ENCODE peak calls at places on chromosomes 1 and 21, in ten cellular contexts. H is A549, S is heart left ventricle, E is transverse colon, K is breast epithelium, M is spleen, Q is body of pancreas, G is endothelial cell of umbilical vein, X is tibial nerve, D is stomach. F is an unnamed sample.

GRCh38 chr1:978069-978834 is 3.6 kb downstream of the PERM1 start:
- DNase-seq in E (no peak), D (no peak), K (no peak), G (no peak), M (peak), X (no peak), S (peak), H (no peak), Q (no peak), F (no peak)

GRCh38 chr1:156371553-156372264 is 2.7 kb downstream of the RHBG start:
- DNase-seq in H (no peak), E (no peak), X (peak), D (no peak), Q (peak), G (no peak), S (peak), K (no peak), M (no peak), F (peak)

GRCh38 chr1:79239840-79240239 is 233.3 kb upstream of the ADGRL4 start:
- DNase-seq in M (no peak), E (no peak), G (no peak), S (no peak), X (no peak), D (no peak), K (no peak), Q (no peak), H (no peak), F (no peak)

GRCh38 chr1:19533626-19534025 is 48.3 kb upstream of the CAPZB start:
- DNase-seq in E (peak), K (no peak), G (no peak), Q (no peak), X (no peak), H (no peak), M (peak), D (no peak), S (peak), F (no peak)

GRCh38 chr1:175373786-175374623 is 181.4 kb upstream of the KIAA0040 start:
- DNase-seq in M (no peak), X (no peak), D (no peak), E (no peak), S (no peak), K (no peak), H (peak), G (peak), Q (peak), F (no peak)

GRCh38 chr1:170375082-170375733 is 156.8 kb upstream of the GORAB start:
- DNase-seq in D (no peak), K (no peak), X (no peak), M (no peak), Q (no peak), E (no peak), S (no peak), H (no peak), G (no peak), F (no peak)

GRCh38 chr21:26964379-26964778 is 2.5 kb downstream of the ADAMTS5 start:
- DNase-seq in M (no peak), G (no peak), S (peak), H (no peak), X (peak), K (peak), Q (no peak), D (peak), E (peak), F (no peak)

GRCh38 chr1:219689774-219690173 is 76.9 kb upstream of the ZC3H11B start:
- DNase-seq in M (no peak), H (no peak), E (no peak), G (no peak), S (no peak), Q (no peak), D (no peak), X (no peak), K (no peak), F (no peak)

GRCh38 chr21:27570306-27570868 is 603.5 kb upstream of the ADAMTS5 start:
- DNase-seq in K (no peak), M (no peak), G (peak), X (peak), E (peak), Q (peak), S (peak), H (no peak), D (peak), F (peak)

GRCh38 chr1:20093940-20094391 is 24.0 kb downstream of the PLA2G5 start:
- DNase-seq in S (peak), Q (no peak), D (no peak), K (no peak), X (peak), M (no peak), E (no peak), G (no peak), H (no peak), F (no peak)

GRCh38 chr1:197391303-197392226 is 123.5 kb downstream of the CRB1 start:
- DNase-seq in M (no peak), D (no peak), Q (no peak), S (no peak), G (no peak), X (no peak), K (no peak), E (no peak), H (peak), F (no peak)

GRCh38 chr1:38603907-38604306 is 255.7 kb downstream of the RRAGC start:
- DNase-seq in H (no peak), D (no peak), X (no peak), S (no peak), G (no peak), E (no peak), Q (no peak), K (no peak), M (no peak), F (no peak)

GRCh38 chr1:112817555-112818373 is 102.6 kb upstream of the PPM1J start:
- DNase-seq in D (no peak), S (no peak), M (no peak), K (no peak), Q (no peak), X (no peak), H (no peak), E (no peak), G (no peak), F (no peak)

GRCh38 chr1:14486401-14487110 is 111.9 kb upstream of the KAZN start:
- DNase-seq in M (no peak), K (no peak), Q (peak), E (no peak), H (no peak), G (no peak), X (no peak), S (peak), D (no peak), F (peak)

GRCh38 chr1:221331263-221332183 is 410.4 kb downstream of the DUSP10 start:
- DNase-seq in G (no peak), H (no peak), X (no peak), D (no peak), M (no peak), E (no peak), K (no peak), Q (no peak), S (no peak), F (no peak)

GRCh38 chr21:39681257-39681656 is 63.7 kb upstream of the IGSF5 start:
- DNase-seq in S (no peak), H (no peak), M (no peak), X (no peak), G (no peak), Q (no peak), D (no peak), K (no peak), E (no peak), F (no peak)

GRCh38 chr1:9201421-9202239 is 32.9 kb upstream of the H6PD start:
- DNase-seq in M (no peak), K (no peak), D (no peak), E (peak), X (peak), Q (no peak), H (no peak), S (no peak), G (peak), F (no peak)

GRCh38 chr1:245131026-245131393 is 23.8 kb upstream of the KIF26B start:
- DNase-seq in X (no peak), K (no peak), Q (no peak), D (no peak), E (no peak), G (no peak), S (no peak), H (no peak), M (peak), F (no peak)

GRCh38 chr1:52502789-52503188 is 50.1 kb downstream of the TUT4 start:
- DNase-seq in X (no peak), K (no peak), M (no peak), E (no peak), S (no peak), G (no peak), Q (peak), H (no peak), D (no peak), F (no peak)

GRCh38 chr1:157776971-157777386 is at the start of gene FCRL2:
- DNase-seq in G (no peak), S (no peak), H (no peak), E (no peak), M (no peak), K (no peak), Q (no peak), D (no peak), X (no peak), F (no peak)

GRCh38 chr1:119286587-119287181 is 81.9 kb upstream of the HAO2 start:
- DNase-seq in Q (no peak), E (peak), K (no peak), M (no peak), H (peak), X (no peak), S (no peak), D (no peak), G (peak), F (peak)

GRCh38 chr1:165637427-165637826 is 6.4 kb downstream of the MGST3 start:
- DNase-seq in G (peak), K (no peak), M (no peak), S (no peak), X (no peak), E (peak), D (no peak), H (peak), Q (no peak), F (peak)

GRCh38 chr1:112444269-112444668 is 48.3 kb downstream of the CTTNBP2NL start:
- DNase-seq in D (no peak), M (no peak), H (no peak), S (no peak), K (no peak), X (no peak), G (peak), Q (no peak), E (no peak), F (no peak)

GRCh38 chr1:109658533-109659051 is 2.7 kb downstream of the GSTM4 start:
- DNase-seq in M (no peak), E (no peak), S (no peak), K (no peak), X (no peak), H (no peak), D (no peak), G (no peak), Q (no peak), F (no peak)

GRCh38 chr1:117436528-117436927 is 69.3 kb downstream of the MAN1A2 start:
- DNase-seq in M (no peak), S (no peak), Q (no peak), D (no peak), X (no peak), K (no peak), H (no peak), E (no peak), G (no peak), F (no peak)

GRCh38 chr1:237792149-237792548 is 98.6 kb downstream of the ZP4 start:
- DNase-seq in G (no peak), M (no peak), S (no peak), Q (no peak), D (no peak), E (no peak), X (no peak), H (no peak), K (no peak), F (no peak)

GRCh38 chr1:109933856-109934711 is 23.4 kb downstream of the CSF1 start:
- DNase-seq in M (no peak), S (no peak), X (no peak), G (peak), D (peak), E (no peak), Q (no peak), K (no peak), H (no peak), F (peak)

GRCh38 chr1:220879090-220879508 is at the start of gene HLX:
- DNase-seq in D (peak), X (peak), K (no peak), Q (peak), H (peak), G (peak), M (peak), E (peak), S (peak), F (peak)

GRCh38 chr1:202584707-202585590 is 125.3 kb downstream of the SYT2 start:
- DNase-seq in H (no peak), Q (no peak), K (no peak), G (no peak), M (no peak), D (no peak), E (no peak), X (no peak), S (no peak), F (no peak)

GRCh38 chr1:160315359-160315758 is 27.7 kb downstream of the COPA start:
- DNase-seq in S (no peak), K (no peak), M (no peak), D (no peak), X (no peak), H (no peak), G (no peak), Q (no peak), E (no peak), F (no peak)

DNA sequence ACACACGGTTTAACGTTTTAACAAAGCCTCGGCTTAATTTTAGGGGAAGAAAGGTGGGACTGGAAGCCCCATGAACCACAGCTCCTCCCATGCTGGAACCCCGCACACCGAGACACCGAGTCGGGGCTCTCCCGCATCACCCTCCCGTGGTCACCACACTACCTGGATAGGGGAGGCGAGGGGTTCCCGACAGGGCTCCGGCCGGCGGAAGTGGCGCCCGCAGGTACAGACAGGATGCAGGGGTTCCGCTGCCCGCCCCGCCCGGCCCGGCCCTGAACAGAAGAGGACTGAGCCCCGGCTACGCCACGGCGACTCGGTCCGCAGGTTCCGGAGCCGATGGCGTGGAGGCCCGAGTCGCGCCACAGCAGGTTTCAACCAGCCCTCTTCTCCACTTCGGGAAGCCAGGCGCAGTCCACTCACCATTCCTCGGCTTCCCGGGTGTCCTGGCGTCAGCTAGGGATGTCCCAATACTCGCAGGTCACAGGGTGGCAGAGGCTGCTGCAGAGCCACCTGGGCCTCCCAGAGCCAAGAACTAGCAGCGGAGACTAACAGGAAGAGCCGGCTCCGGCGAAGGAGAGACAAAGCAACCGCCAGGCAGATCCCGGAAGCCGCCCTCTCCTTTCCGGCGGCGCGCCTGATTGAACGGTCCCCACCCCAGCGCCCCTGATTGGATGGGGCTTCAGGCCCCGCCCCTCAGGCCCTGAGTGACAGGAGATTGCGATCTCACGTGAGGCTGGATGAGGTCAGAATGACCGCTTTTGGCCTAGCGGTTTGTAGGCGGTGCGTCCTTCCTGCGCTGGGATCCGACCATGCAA is at the start of gene ZNF669:
- DNase-seq in K (peak), G (peak), H (peak), M (peak), Q (peak), E (peak), X (peak), D (peak), S (peak), F (peak)
- TF ChIP-seq POLR2A in K (peak), G (peak), H (peak), M (no peak), Q (peak), E (peak), X (peak), D (no peak), S (peak), F (peak)

GRCh38 chr21:15735409-15735808 is 5.6 kb downstream of the USP25 start:
- DNase-seq in S (no peak), Q (no peak), X (no peak), E (no peak), D (no peak), H (no peak), K (no peak), M (no peak), G (peak), F (no peak)

GRCh38 chr21:15731243-15731613 is 1.4 kb downstream of the USP25 start:
- DNase-seq in E (no peak), X (no peak), Q (no peak), H (no peak), G (peak), D (no peak), S (no peak), K (no peak), M (no peak), F (no peak)

GRCh38 chr21:15730484-15731242 is 881 bp downstream of the USP25 start:
- DNase-seq in D (no peak), H (no peak), S (peak), M (no peak), E (no peak), X (no peak), K (no peak), Q (no peak), G (peak), F (no peak)

GRCh38 chr21:15732290-15732995 is 2.7 kb downstream of the USP25 start:
- DNase-seq in S (no peak), H (peak), G (peak), E (no peak), X (no peak), D (no peak), M (no peak), K (no peak), Q (no peak), F (no peak)

DNA sequence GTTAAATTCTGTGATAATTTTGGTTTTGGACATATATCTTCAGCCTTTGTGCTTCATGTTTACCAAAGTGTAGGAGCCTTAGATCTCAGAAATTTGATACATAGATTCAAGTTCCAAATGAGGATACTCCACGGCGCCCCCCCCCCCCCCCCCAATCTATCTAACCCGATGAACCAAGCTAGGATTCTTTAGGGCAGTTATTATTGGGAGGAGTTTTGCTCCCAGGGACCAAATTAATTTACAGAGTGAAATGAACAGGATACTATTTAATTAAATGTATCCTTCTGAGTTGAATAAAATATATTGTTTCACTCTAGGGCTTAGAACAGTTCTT is 3.2 kb downstream of the USP25 start:
- DNase-seq in X (no peak), K (no peak), G (no peak), M (no peak), S (no peak), E (no peak), Q (no peak), D (no peak), H (no peak), F (no peak)
- H3K4me3 ChIP-seq in X (no peak), K (no peak), G (no peak), M (peak), S (peak), E (no peak), Q (no peak), D (peak), H (peak), F (no peak)

DNA sequence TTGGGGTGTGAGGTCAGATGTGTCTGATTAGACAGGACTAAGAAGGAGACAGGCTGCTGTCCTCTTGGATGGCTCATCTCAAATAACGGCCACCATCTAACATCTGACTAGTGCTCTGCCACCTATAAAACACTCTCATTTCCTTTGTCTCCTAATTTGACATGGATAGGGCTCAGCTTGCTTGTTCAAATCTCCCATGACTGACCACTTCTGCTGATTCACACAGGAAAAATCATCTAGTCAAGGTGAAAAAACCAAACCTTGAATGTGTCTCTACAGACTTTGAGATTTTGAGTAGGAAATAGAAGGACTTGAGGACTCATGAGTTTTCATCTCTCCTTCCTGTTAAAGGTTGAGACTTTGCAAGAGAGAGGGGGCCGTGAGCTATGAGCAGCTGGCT is 150.6 kb downstream of the IER5 start:
- DNase-seq in X (no peak), S (no peak), H (no peak), K (no peak), G (no peak), E (no peak), D (no peak), M (no peak), Q (no peak), F (no peak)
- H3K27ac ChIP-seq in X (no peak), S (no peak), H (no peak), K (no peak), G (no peak), E (no peak), D (no peak), M (no peak), Q (no peak), F (no peak)

GRCh38 chr1:44721521-44722361 is 9.2 kb downstream of the RNU5D-1 start:
- DNase-seq in K (no peak), D (peak), X (no peak), E (peak), M (peak), G (no peak), S (no peak), Q (peak), H (peak), F (peak)
- TF ChIP-seq POLR2A in K (peak), D (peak), X (peak), E (peak), M (peak), G (peak), S (no peak), Q (peak), H (peak), F (peak)

GRCh38 chr1:198932351-198932991 is 293.6 kb downstream of the PTPRC start:
- DNase-seq in D (no peak), X (no peak), M (no peak), G (peak), Q (no peak), E (no peak), H (no peak), K (no peak), S (no peak), F (no peak)

GRCh38 chr1:198935371-198935921 is 296.6 kb downstream of the PTPRC start:
- DNase-seq in G (peak), D (peak), E (peak), M (peak), S (peak), K (peak), H (peak), Q (peak), X (peak), F (peak)

GRCh38 chr1:198933506-198933905 is 294.7 kb downstream of the PTPRC start:
- DNase-seq in K (no peak), D (no peak), H (no peak), X (no peak), E (no peak), Q (no peak), M (no peak), G (peak), S (no peak), F (no peak)

GRCh38 chr1:198934901-198935301 is 296.1 kb downstream of the PTPRC start:
- DNase-seq in Q (no peak), S (no peak), E (no peak), D (no peak), X (no peak), G (peak), M (no peak), H (peak), K (no peak), F (no peak)

DNA sequence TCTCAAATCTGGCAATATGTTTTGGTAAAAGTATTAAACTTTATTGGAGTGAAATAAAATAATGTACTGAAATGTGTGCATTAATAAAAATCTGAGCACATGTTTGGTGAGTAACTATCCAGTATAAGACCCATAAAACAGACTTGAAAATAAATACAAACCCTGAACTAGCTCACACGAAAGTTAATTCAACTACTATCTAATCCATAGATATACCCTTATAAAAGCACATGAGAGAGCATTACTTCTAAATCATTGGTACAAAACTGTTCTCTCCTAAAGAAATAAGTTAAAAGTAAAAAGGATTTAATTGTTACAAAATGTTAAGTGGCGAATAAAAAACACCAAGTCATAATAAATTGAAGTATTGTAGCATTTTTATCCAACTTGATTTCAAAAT is 295.6 kb downstream of the PTPRC start:
- DNase-seq in K (no peak), E (no peak), G (no peak), D (no peak), S (no peak), H (no peak), Q (no peak), M (no peak), X (no peak), F (no peak)
- H3K4me3 ChIP-seq in K (no peak), E (no peak), G (peak), D (no peak), S (peak), H (peak), Q (no peak), M (peak), X (peak), F (no peak)